ENCODE peak calls at places on chromosomes 6 and 20, in five cellular contexts. V, Q, B, Y and X are unnamed samples.

GRCh38 chr6:40258531-40258930 is 324.3 kb upstream of the MOCS1 start:
- DNase-seq in Y (no peak), Q (peak; percentile 12), V (no peak), B (no peak), X (no peak)

GRCh38 chr6:72798196-72798595 is 176.3 kb downstream of the KCNQ5 start:
- DNase-seq in B (no peak), Y (no peak), V (no peak), Q (no peak), X (no peak)

GRCh38 chr6:3385660-3386151 is 71.1 kb downstream of the SLC22A23 start:
- DNase-seq in B (no peak), V (peak; percentile 65), Q (no peak), Y (no peak), X (no peak)

GRCh38 chr20:49821850-49822249 is 9.2 kb downstream of the SLC9A8 start:
- DNase-seq in Y (no peak), Q (no peak), B (no peak), V (no peak), X (peak; percentile 57)

GRCh38 chr6:10579803-10580202 is 58.7 kb downstream of the GCNT2 start:
- DNase-seq in V (no peak), Y (no peak), Q (no peak), B (no peak), X (no peak)

GRCh38 chr20:3563548-3564177 is 92.8 kb downstream of the ATRN start:
- DNase-seq in Y (peak; percentile 13), V (no peak), Q (peak; percentile 45), B (no peak), X (peak; percentile 50)

GRCh38 chr6:131167773-131168172 is 32.5 kb downstream of the AKAP7 start:
- DNase-seq in V (no peak), Q (no peak), B (no peak), Y (no peak), X (no peak)

GRCh38 chr6:3531481-3531880 is 74.6 kb upstream of the SLC22A23 start:
- DNase-seq in Y (no peak), V (no peak), Q (no peak), B (no peak), X (no peak)

GRCh38 chr20:35252037-35252461 is 25.6 kb downstream of the MMP24 start:
- DNase-seq in Y (no peak), B (no peak), Q (no peak), V (no peak), X (no peak)

GRCh38 chr20:2382833-2383232 is 2.1 kb downstream of the TGM6 start:
- DNase-seq in Q (no peak), Y (no peak), V (no peak), B (no peak), X (no peak)

GRCh38 chr6:139765825-139766285 is 391.4 kb upstream of the CITED2 start:
- DNase-seq in B (no peak), Y (no peak), Q (no peak), V (no peak), X (peak; percentile 44)

GRCh38 chr6:155310596-155310995 is 3.7 kb downstream of the TFB1M start:
- DNase-seq in Y (no peak), V (no peak), Q (no peak), B (no peak), X (no peak)

GRCh38 chr20:51386586-51386985 is 155.9 kb downstream of the NFATC2 start:
- DNase-seq in Y (no peak), B (peak; percentile 10), Q (no peak), V (no peak), X (no peak)

GRCh38 chr6:75830959-75831885 is 82.2 kb downstream of the MYO6 start:
- DNase-seq in V (no peak), Y (no peak), Q (no peak), B (no peak), X (no peak)

GRCh38 chr6:144294016-144294415 is 8.9 kb downstream of the UTRN start:
- DNase-seq in V (no peak), Q (no peak), Y (no peak), B (no peak), X (peak; percentile 42)

GRCh38 chr6:134175532-134176282 is 123.3 kb upstream of the SLC2A12 start:
- DNase-seq in Y (no peak), B (peak; percentile 39), Q (peak; percentile 69), V (peak; percentile 87), X (no peak)

GRCh38 chr20:4082406-4083102 is 67.2 kb upstream of the RNF24 start:
- DNase-seq in V (peak; percentile 67), Y (no peak), Q (peak; percentile 73), B (peak; percentile 36), X (peak; percentile 81)